ENCODE peak calls at places on chromosomes 3 and 15, in four cellular contexts. One of them, this sample, is unnamed.

GRCh38 chr3:39106281-39107055 is 959 bp downstream of the GORASP1 start:
- DNase-seq in glutamatergic neuron: no peak
- DNase-seq in psoas muscle: no peak
- DNase-seq in lung: no peak
- DNase-seq in this sample: no peak

GRCh38 chr3:27657404-27657803 is 64.7 kb downstream of the EOMES start:
- DNase-seq in glutamatergic neuron: no peak
- DNase-seq in psoas muscle: no peak
- DNase-seq in lung: no peak
- DNase-seq in this sample: no peak

GRCh38 chr15:95326689-95327525 is 1003.6 kb upstream of the NR2F2 start:
- DNase-seq in glutamatergic neuron: peak
- DNase-seq in psoas muscle: peak
- DNase-seq in lung: no peak
- DNase-seq in this sample: no peak

GRCh38 chr15:26128611-26129140 is 265.5 kb upstream of the ATP10A start:
- DNase-seq in glutamatergic neuron: no peak
- DNase-seq in psoas muscle: no peak
- DNase-seq in lung: no peak
- DNase-seq in this sample: no peak

GRCh38 chr15:42151736-42152135 is 4.7 kb downstream of the PLA2G4F start:
- DNase-seq in glutamatergic neuron: no peak
- DNase-seq in psoas muscle: no peak
- DNase-seq in lung: no peak
- DNase-seq in this sample: no peak

GRCh38 chr3:182364723-182365650 is 428.3 kb upstream of the ATP11B start:
- DNase-seq in glutamatergic neuron: no peak
- DNase-seq in psoas muscle: no peak
- DNase-seq in lung: no peak
- DNase-seq in this sample: peak

GRCh38 chr3:134494539-134494938 is 8.7 kb downstream of the CEP63 start:
- DNase-seq in glutamatergic neuron: no peak
- DNase-seq in psoas muscle: no peak
- DNase-seq in lung: no peak
- DNase-seq in this sample: no peak

GRCh38 chr3:168647582-168647981 is 551.9 kb upstream of the GOLIM4 start:
- DNase-seq in glutamatergic neuron: no peak
- DNase-seq in psoas muscle: no peak
- DNase-seq in lung: no peak
- DNase-seq in this sample: no peak

GRCh38 chr15:90072978-90073640 is 29.2 kb downstream of the IDH2 start:
- DNase-seq in glutamatergic neuron: no peak
- DNase-seq in psoas muscle: no peak
- DNase-seq in lung: no peak
- DNase-seq in this sample: no peak

GRCh38 chr3:27567251-27567650 is 83.1 kb upstream of the SLC4A7 start:
- DNase-seq in glutamatergic neuron: no peak
- DNase-seq in psoas muscle: no peak
- DNase-seq in lung: no peak
- DNase-seq in this sample: no peak

GRCh38 chr3:112676659-112677234 is 35.8 kb upstream of the CCDC80 start:
- DNase-seq in glutamatergic neuron: no peak
- DNase-seq in psoas muscle: peak
- DNase-seq in lung: peak
- DNase-seq in this sample: peak

GRCh38 chr15:37078000-37078399 is 22.3 kb downstream of the MEIS2 start:
- DNase-seq in glutamatergic neuron: no peak
- DNase-seq in psoas muscle: no peak
- DNase-seq in lung: no peak
- DNase-seq in this sample: no peak

GRCh38 chr3:8650583-8651416 is 6.2 kb upstream of the SSUH2 start:
- DNase-seq in glutamatergic neuron: no peak
- DNase-seq in psoas muscle: no peak
- DNase-seq in lung: no peak
- DNase-seq in this sample: no peak

GRCh38 chr15:83323296-83323711 is 38.8 kb upstream of the BNC1 start:
- DNase-seq in glutamatergic neuron: peak
- DNase-seq in psoas muscle: no peak
- DNase-seq in lung: no peak
- DNase-seq in this sample: no peak

GRCh38 chr3:66303556-66303955 is 82.8 kb downstream of the SLC25A26 start:
- DNase-seq in glutamatergic neuron: no peak
- DNase-seq in psoas muscle: no peak
- DNase-seq in lung: no peak
- DNase-seq in this sample: no peak

GRCh38 chr3:12449889-12450682 is 34.2 kb upstream of the TSEN2 start:
- DNase-seq in glutamatergic neuron: no peak
- DNase-seq in psoas muscle: no peak
- DNase-seq in lung: no peak
- DNase-seq in this sample: no peak

GRCh38 chr3:78726545-78726944 is 1041.3 kb downstream of the ROBO1 start:
- DNase-seq in glutamatergic neuron: peak
- DNase-seq in psoas muscle: no peak
- DNase-seq in lung: no peak
- DNase-seq in this sample: no peak

GRCh38 chr15:101803209-101803608 is at the start of gene OR4F6:
- DNase-seq in glutamatergic neuron: no peak
- DNase-seq in psoas muscle: no peak
- DNase-seq in lung: no peak
- DNase-seq in this sample: no peak

GRCh38 chr3:23254875-23255274 is 51.7 kb downstream of the UBE2E2 start:
- DNase-seq in glutamatergic neuron: no peak
- DNase-seq in psoas muscle: no peak
- DNase-seq in lung: no peak
- DNase-seq in this sample: no peak

GRCh38 chr3:52135332-52135731 is 18.9 kb downstream of the POC1A start:
- DNase-seq in glutamatergic neuron: no peak
- DNase-seq in psoas muscle: no peak
- DNase-seq in lung: no peak
- DNase-seq in this sample: no peak

GRCh38 chr3:127467386-127467785 is 123.1 kb downstream of the TPRA1 start:
- DNase-seq in glutamatergic neuron: peak
- DNase-seq in psoas muscle: no peak
- DNase-seq in lung: no peak
- DNase-seq in this sample: no peak

GRCh38 chr3:62567097-62568021 is 194.0 kb upstream of the FEZF2 start:
- DNase-seq in glutamatergic neuron: no peak
- DNase-seq in psoas muscle: peak
- DNase-seq in lung: peak
- DNase-seq in this sample: peak

GRCh38 chr3:162729686-162730085 is 1233.1 kb downstream of the OTOL1 start:
- DNase-seq in glutamatergic neuron: no peak
- DNase-seq in psoas muscle: no peak
- DNase-seq in lung: no peak
- DNase-seq in this sample: no peak

GRCh38 chr15:69090197-69090948 is 70.1 kb upstream of the GLCE start:
- DNase-seq in glutamatergic neuron: no peak
- DNase-seq in psoas muscle: no peak
- DNase-seq in lung: no peak
- DNase-seq in this sample: peak

GRCh38 chr3:113212155-113212844 is 943 bp downstream of the BOC start:
- DNase-seq in glutamatergic neuron: peak
- DNase-seq in psoas muscle: peak
- DNase-seq in lung: no peak
- DNase-seq in this sample: no peak

GRCh38 chr3:129732200-129732876 is 125.9 kb upstream of the PLXND1 start:
- DNase-seq in glutamatergic neuron: no peak
- DNase-seq in psoas muscle: no peak
- DNase-seq in lung: no peak
- DNase-seq in this sample: no peak

GRCh38 chr3:169403855-169404254 is 259.7 kb downstream of the MECOM start:
- DNase-seq in glutamatergic neuron: no peak
- DNase-seq in psoas muscle: no peak
- DNase-seq in lung: no peak
- DNase-seq in this sample: no peak

GRCh38 chr3:160003520-160004128 is 15.0 kb downstream of the IL12A start:
- DNase-seq in glutamatergic neuron: peak
- DNase-seq in psoas muscle: peak
- DNase-seq in lung: peak
- DNase-seq in this sample: peak

GRCh38 chr15:91710072-91710471 is 143.4 kb upstream of the SLCO3A1 start:
- DNase-seq in glutamatergic neuron: no peak
- DNase-seq in psoas muscle: no peak
- DNase-seq in lung: no peak
- DNase-seq in this sample: peak

GRCh38 chr3:109023656-109024254 is 70.1 kb upstream of the GUCA1C start:
- DNase-seq in glutamatergic neuron: peak
- DNase-seq in psoas muscle: no peak
- DNase-seq in lung: no peak
- DNase-seq in this sample: peak

GRCh38 chr3:27344192-27344591 is 25.0 kb downstream of the NEK10 start:
- DNase-seq in glutamatergic neuron: no peak
- DNase-seq in psoas muscle: no peak
- DNase-seq in lung: no peak
- DNase-seq in this sample: no peak

GRCh38 chr3:195900426-195901355 is 7.7 kb downstream of the TNK2 start:
- DNase-seq in glutamatergic neuron: no peak
- DNase-seq in psoas muscle: peak
- DNase-seq in lung: no peak
- DNase-seq in this sample: no peak

GRCh38 chr3:48952510-48953118 is 34.0 kb downstream of the ARIH2 start:
- DNase-seq in glutamatergic neuron: peak
- DNase-seq in psoas muscle: no peak
- DNase-seq in lung: peak
- DNase-seq in this sample: peak
- TF ChIP-seq CTCF in glutamatergic neuron: peak
- TF ChIP-seq CTCF in psoas muscle: peak
- TF ChIP-seq CTCF in lung: peak
- TF ChIP-seq CTCF in this sample: peak

DNA sequence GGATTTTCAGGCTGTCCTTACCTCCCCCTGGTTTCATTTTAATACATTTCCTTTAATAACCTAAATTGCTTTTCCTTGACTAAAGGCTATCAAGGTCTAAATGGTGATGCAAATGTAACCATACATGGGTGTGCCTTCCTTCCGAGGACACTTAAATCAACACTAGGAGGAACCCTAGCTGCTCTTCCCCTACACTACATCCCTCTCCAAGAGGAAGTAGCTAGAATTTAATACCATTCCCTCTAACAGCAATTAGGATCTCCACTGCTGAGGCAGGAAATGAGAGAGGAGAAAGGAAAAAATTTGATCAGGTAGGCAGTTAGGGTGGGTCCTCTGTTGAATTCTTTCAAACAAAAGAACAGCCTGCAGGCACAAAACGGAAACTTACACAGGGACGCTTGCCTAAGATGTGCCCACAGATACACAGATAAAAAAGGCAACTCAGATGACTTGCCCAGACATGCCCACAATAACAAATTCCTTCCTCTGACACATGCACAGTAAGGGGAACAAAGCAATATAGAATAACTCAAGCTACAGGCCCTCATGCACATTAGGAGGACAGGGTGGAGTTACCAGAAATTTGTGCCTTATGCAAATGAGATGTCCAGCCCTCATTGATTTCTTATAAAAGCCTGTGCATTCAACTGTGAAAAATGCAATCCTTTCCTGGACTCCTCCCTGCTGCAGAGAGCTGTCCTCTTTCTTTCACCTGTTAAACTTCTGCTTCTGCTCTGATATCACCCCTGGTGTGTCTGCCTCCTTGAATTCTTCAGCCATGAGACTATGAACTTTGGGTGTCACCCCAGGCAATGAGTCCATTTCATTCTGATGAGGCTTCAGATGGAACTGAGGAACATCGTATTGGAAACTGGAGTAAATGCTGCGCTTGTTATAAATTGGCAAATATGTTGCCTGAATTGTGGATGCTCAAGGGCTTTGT is 1024.3 kb upstream of the CADM2 start:
- DNase-seq in glutamatergic neuron: no peak
- DNase-seq in psoas muscle: no peak
- DNase-seq in lung: no peak
- DNase-seq in this sample: peak
- TF ChIP-seq CTCF in glutamatergic neuron: no peak
- TF ChIP-seq CTCF in psoas muscle: no peak
- TF ChIP-seq CTCF in lung: no peak
- TF ChIP-seq CTCF in this sample: no peak

GRCh38 chr15:23069496-23070166 is 30.3 kb upstream of the TUBGCP5 start:
- DNase-seq in glutamatergic neuron: no peak
- DNase-seq in psoas muscle: no peak
- DNase-seq in lung: no peak
- DNase-seq in this sample: peak
- TF ChIP-seq CTCF in glutamatergic neuron: peak
- TF ChIP-seq CTCF in psoas muscle: no peak
- TF ChIP-seq CTCF in lung: no peak
- TF ChIP-seq CTCF in this sample: peak

GRCh38 chr15:78950906-78951840 is 6.3 kb upstream of the CTSH start:
- DNase-seq in glutamatergic neuron: no peak
- DNase-seq in psoas muscle: no peak
- DNase-seq in lung: no peak
- DNase-seq in this sample: no peak
- TF ChIP-seq CTCF in glutamatergic neuron: no peak
- TF ChIP-seq CTCF in psoas muscle: no peak
- TF ChIP-seq CTCF in lung: no peak
- TF ChIP-seq CTCF in this sample: no peak

DNA sequence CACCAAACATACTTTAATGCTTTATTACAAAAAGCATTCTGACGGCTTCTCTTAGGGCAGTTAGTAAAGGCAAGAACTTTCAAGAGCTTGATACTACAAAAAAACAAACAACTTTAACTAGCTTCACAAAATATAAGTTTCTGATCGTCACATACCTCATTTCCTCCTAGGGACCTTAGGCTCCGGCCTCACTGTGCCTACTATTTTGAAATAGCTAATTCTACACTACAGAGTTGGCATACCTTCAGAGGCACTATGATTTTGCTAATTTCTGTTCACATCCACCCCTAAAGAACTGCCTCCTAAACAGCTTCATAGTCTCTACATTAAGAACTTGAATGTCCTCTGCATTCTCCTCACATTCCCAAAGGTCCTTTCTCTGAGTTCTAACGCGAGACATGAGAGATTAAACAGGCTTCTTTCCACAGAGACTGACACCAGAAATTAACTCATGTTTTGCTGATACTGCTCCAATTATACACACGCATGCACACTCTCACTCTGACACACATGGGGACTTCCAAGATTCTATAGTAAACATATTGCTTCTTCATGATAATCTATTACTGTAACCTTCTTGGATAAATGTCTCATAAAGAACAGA is 75.5 kb downstream of the DLG1 start:
- DNase-seq in glutamatergic neuron: no peak
- DNase-seq in psoas muscle: no peak
- DNase-seq in lung: no peak
- DNase-seq in this sample: no peak
- TF ChIP-seq CTCF in glutamatergic neuron: no peak
- TF ChIP-seq CTCF in psoas muscle: no peak
- TF ChIP-seq CTCF in lung: no peak
- TF ChIP-seq CTCF in this sample: no peak